ENCODE peak calls at places on chromosome 22, in ten cellular contexts. P is sigmoid colon, X is spleen, A is breast epithelium, S is H1, D is IMR-90, G is adrenal gland, Y is HCT116, O is right lobe of liver, B is heart left ventricle. V is an unnamed sample.

GRCh38 chr22:48146426-48146825 is 1384.0 kb downstream of the TBC1D22A start:
- DNase-seq in P (no peak), X (no peak), A (no peak), S (no peak), D (no peak), G (no peak), Y (no peak), O (no peak), B (no peak), V (no peak)

GRCh38 chr22:38218661-38219331 is 17.0 kb downstream of the MAFF start:
- DNase-seq in P (peak), X (no peak), A (peak), S (peak), D (peak), G (peak), Y (peak), O (peak), B (peak), V (peak)

GRCh38 chr22:30253205-30253852 is 6.8 kb upstream of the LIF start:
- DNase-seq in P (no peak), X (no peak), A (no peak), S (no peak), D (peak), G (no peak), Y (no peak), O (no peak), B (peak), V (no peak)

GRCh38 chr22:30444632-30445437 is 19.3 kb downstream of the MTFP1 start:
- DNase-seq in P (no peak), X (no peak), A (no peak), S (peak), D (peak), G (peak), Y (peak), O (no peak), B (no peak), V (no peak)

GRCh38 chr22:42939941-42940653 is 74.9 kb downstream of the PACSIN2 start:
- DNase-seq in P (no peak), X (no peak), A (peak), S (no peak), D (peak), G (peak), Y (peak), O (peak), B (peak), V (peak)

GRCh38 chr22:20131593-20131855 is at the start of gene ZDHHC8:
- DNase-seq in P (no peak), X (peak), A (no peak), S (no peak), D (no peak), G (peak), Y (no peak), O (peak), B (peak), V (no peak)

GRCh38 chr22:30318773-30319419 is 7.8 kb downstream of the TBC1D10A start:
- DNase-seq in P (no peak), X (no peak), A (no peak), S (no peak), D (no peak), G (peak), Y (no peak), O (no peak), B (no peak), V (no peak)

GRCh38 chr22:49215840-49216239 is 611.8 kb downstream of the BRD1 start:
- DNase-seq in P (peak), X (peak), A (no peak), S (no peak), D (no peak), G (no peak), Y (no peak), O (no peak), B (no peak), V (no peak)

GRCh38 chr22:17579535-17579981 is 16.3 kb downstream of the SLC25A18 start:
- DNase-seq in P (no peak), X (no peak), A (no peak), S (no peak), D (no peak), G (no peak), Y (no peak), O (no peak), B (no peak), V (no peak)

DNA sequence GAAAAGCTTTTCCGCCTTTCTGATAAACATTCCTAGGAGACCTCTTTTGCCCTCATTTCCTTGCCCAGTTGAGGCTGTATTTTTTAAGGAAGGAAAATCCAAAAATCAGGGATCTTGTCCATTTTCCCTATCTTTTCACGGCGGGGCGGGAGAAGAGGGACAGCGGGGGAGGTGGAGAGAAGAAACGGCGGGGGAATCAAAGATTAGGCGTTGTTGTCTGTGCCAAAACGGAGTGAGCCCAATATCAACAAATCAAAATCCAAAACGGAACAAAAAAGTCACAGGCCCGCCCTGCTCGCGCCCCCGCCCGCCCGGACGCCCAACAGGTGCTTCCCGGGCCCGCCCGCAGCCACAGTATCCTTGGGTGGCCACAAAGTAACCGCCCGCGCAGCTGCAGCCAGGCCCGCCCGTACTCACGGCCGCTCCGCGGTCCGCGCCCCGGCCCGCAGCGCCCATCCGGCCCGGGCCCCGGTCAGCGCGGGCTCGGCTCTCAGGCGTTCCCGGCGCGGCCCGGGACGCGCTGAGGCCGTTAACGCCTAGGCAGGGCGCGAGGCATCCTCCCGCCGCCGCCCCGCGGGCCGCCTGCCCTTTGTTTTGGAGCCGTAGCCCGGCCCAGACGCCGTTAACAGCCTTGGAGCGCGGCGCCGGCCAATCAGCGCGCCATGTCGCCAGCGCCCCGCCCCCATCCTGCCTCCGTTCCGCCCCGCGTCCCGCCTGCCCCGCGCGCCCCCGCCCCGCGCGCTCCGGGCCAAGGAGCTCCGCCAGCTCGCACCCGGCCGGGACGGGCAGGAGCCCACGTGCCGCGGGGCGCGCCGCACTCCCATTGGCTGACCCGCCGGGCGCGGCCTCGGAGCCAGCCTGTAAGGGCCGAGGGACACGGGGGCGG is at the start of gene YPEL1:
- DNase-seq in P (peak), X (peak), A (peak), S (peak), D (peak), G (peak), Y (peak), O (peak), B (peak), V (peak)
- TF ChIP-seq POLR2A in P (peak), X (peak), A (no peak), S (peak), D (peak), G (peak), Y (no peak), O (peak), B (peak), V (peak)

GRCh38 chr22:25447689-25448434 is 116.6 kb upstream of the GRK3 start:
- DNase-seq in P (peak), X (peak), A (peak), S (peak), D (peak), G (peak), Y (peak), O (peak), B (peak), V (peak)
- TF ChIP-seq POLR2A in P (no peak), X (no peak), A (no peak), S (no peak), D (peak), G (peak), Y (peak), O (peak), B (peak), V (peak)

GRCh38 chr22:36163497-36163896 is 2.9 kb upstream of the APOL3 start:
- DNase-seq in P (no peak), X (no peak), A (no peak), S (no peak), D (no peak), G (no peak), Y (no peak), O (no peak), B (no peak), V (no peak)

GRCh38 chr22:36166086-36166485 is 5.5 kb upstream of the APOL3 start:
- DNase-seq in P (no peak), X (no peak), A (no peak), S (no peak), D (no peak), G (no peak), Y (no peak), O (no peak), B (no peak), V (no peak)

GRCh38 chr22:36166518-36167220 is 6.1 kb upstream of the APOL3 start:
- DNase-seq in P (no peak), X (no peak), A (no peak), S (no peak), D (no peak), G (no peak), Y (no peak), O (peak), B (no peak), V (no peak)

GRCh38 chr22:36164621-36165020 is 4.1 kb upstream of the APOL3 start:
- DNase-seq in P (no peak), X (no peak), A (no peak), S (no peak), D (no peak), G (no peak), Y (no peak), O (no peak), B (no peak), V (no peak)

DNA sequence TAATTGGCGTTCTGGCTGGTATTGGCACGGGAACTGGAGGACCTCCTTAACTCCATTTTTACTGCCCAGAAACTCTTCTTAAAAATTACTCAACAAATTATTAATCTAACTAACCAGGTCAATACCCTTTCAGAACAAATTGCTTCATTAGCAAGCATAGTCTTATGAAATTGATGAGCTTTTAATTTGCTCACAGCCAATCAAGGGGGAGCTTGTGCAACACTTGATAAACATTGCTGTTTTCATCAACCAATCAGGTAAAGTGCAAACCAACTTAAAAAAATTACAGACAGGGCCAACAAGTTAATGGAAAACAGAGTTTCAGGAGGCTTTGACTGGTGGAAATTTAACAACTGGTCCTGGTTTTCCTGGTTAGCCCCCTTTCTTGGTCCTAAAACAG is 4.6 kb upstream of the APOL3 start:
- DNase-seq in P (no peak), X (no peak), A (no peak), S (no peak), D (no peak), G (no peak), Y (no peak), O (no peak), B (no peak), V (no peak)
- TF ChIP-seq POLR2A in P (no peak), X (no peak), A (no peak), S (no peak), D (no peak), G (no peak), Y (no peak), O (peak), B (no peak), V (no peak)

GRCh38 chr22:31662668-31663037 is 638 bp upstream of the PISD start:
- DNase-seq in P (no peak), X (no peak), A (no peak), S (no peak), D (no peak), G (no peak), Y (no peak), O (no peak), B (no peak), V (no peak)
- TF ChIP-seq POLR2A in P (no peak), X (no peak), A (no peak), S (no peak), D (no peak), G (no peak), Y (no peak), O (no peak), B (no peak), V (no peak)

GRCh38 chr22:39984006-39984405 is 10.7 kb upstream of the FAM83F start:
- DNase-seq in P (no peak), X (no peak), A (no peak), S (no peak), D (peak), G (no peak), Y (no peak), O (no peak), B (no peak), V (no peak)

GRCh38 chr22:39983346-39983745 is 11.4 kb upstream of the FAM83F start:
- DNase-seq in P (no peak), X (no peak), A (no peak), S (no peak), D (no peak), G (no peak), Y (no peak), O (no peak), B (no peak), V (no peak)

GRCh38 chr22:39984750-39985149 is 10.0 kb upstream of the FAM83F start:
- DNase-seq in P (no peak), X (no peak), A (no peak), S (no peak), D (no peak), G (no peak), Y (no peak), O (no peak), B (no peak), V (no peak)

GRCh38 chr22:39988386-39989114 is 6.2 kb upstream of the FAM83F start:
- DNase-seq in P (no peak), X (no peak), A (no peak), S (no peak), D (no peak), G (no peak), Y (no peak), O (no peak), B (no peak), V (no peak)

GRCh38 chr22:39985383-39986045 is 9.2 kb upstream of the FAM83F start:
- DNase-seq in P (no peak), X (no peak), A (no peak), S (no peak), D (no peak), G (no peak), Y (no peak), O (no peak), B (no peak), V (no peak)
- TF ChIP-seq POLR2A in P (no peak), X (no peak), A (no peak), S (no peak), D (no peak), G (no peak), Y (no peak), O (no peak), B (no peak), V (no peak)

DNA sequence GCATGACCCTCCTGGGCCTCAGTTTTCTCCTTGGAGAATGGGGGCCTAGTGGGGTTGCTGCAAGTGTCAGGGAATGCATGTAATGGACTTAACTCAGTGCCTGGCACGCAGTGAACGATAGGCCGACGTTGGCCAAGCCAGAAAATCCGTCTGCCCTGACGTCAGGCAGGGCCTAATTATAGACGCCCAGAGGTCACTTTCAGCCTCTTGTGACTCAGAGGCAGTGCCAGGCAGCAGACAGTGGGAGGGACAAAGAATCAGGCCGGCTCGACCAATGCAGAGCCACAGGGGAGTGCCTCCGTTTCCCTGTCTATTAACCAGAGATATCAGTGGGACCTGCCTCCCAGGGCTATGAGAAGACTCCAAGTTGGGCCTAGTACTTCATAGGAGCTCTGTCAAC is 115.0 kb downstream of the MN1 start:
- DNase-seq in P (peak), X (no peak), A (peak), S (no peak), D (peak), G (peak), Y (peak), O (peak), B (peak), V (peak)
- TF ChIP-seq POLR2A in P (no peak), X (no peak), A (no peak), S (no peak), D (no peak), G (peak), Y (no peak), O (no peak), B (peak), V (no peak)

V was measured in H54.